ENCODE peak calls at places on chromosomes 7 and 10, in ten cellular contexts. U is A549, G is uterus, H is tibial nerve, D is right lobe of liver, Z is heart left ventricle, N is lower leg skin, Y is ovary, W is K562, K is body of pancreas. S is an unnamed sample.

GRCh38 chr10:23262928-23263327 is 70.8 kb downstream of the PTF1A start:
- DNase-seq in U (no peak), G (no peak), H (no peak), D (no peak), Z (no peak), N (no peak), Y (no peak), W (no peak), K (peak; percentile 56), S (no peak)

GRCh38 chr7:30238721-30239441 is 45.5 kb upstream of the ZNRF2 start:
- DNase-seq in U (peak; percentile 55), G (no peak), H (peak; percentile 35), D (peak; percentile 89), Z (peak; percentile 59), N (no peak), Y (no peak), W (no peak), K (peak; percentile 89), S (no peak)

GRCh38 chr7:105879782-105880181 is 3.4 kb upstream of the ATXN7L1 start:
- DNase-seq in U (no peak), G (no peak), H (no peak), D (no peak), Z (no peak), N (no peak), Y (no peak), W (no peak), K (no peak), S (no peak)

GRCh38 chr10:72259491-72260214 is 14.1 kb upstream of the DDIT4 start:
- DNase-seq in U (peak; percentile 84), G (no peak), H (no peak), D (peak; percentile 67), Z (peak; percentile 33), N (no peak), Y (no peak), W (no peak), K (peak; percentile 36), S (no peak)

GRCh38 chr7:111089822-111090426 is 1.0 kb upstream of the LRRN3 start:
- DNase-seq in U (peak; percentile 55), G (no peak), H (no peak), D (no peak), Z (no peak), N (no peak), Y (no peak), W (peak; percentile 71), K (no peak), S (no peak)

GRCh38 chr7:112509390-112509789 is 28.6 kb downstream of the LSMEM1 start:
- DNase-seq in U (no peak), G (no peak), H (no peak), D (no peak), Z (no peak), N (no peak), Y (no peak), W (no peak), K (no peak), S (no peak)

GRCh38 chr10:5538446-5538845 is 13.7 kb downstream of the CALML3 start:
- DNase-seq in U (no peak), G (no peak), H (no peak), D (no peak), Z (no peak), N (peak; percentile 79), Y (peak; percentile 6), W (no peak), K (no peak), S (peak; percentile 22)

GRCh38 chr7:38171558-38172403 is 6.3 kb upstream of the STARD3NL start:
- DNase-seq in U (no peak), G (no peak), H (no peak), D (no peak), Z (no peak), N (no peak), Y (no peak), W (no peak), K (no peak), S (no peak)

GRCh38 chr10:11527700-11528255 is 83.7 kb downstream of the USP6NL start:
- DNase-seq in U (no peak), G (no peak), H (no peak), D (no peak), Z (no peak), N (no peak), Y (no peak), W (no peak), K (no peak), S (no peak)

GRCh38 chr10:33254556-33255160 is 79.8 kb downstream of the NRP1 start:
- DNase-seq in U (no peak), G (no peak), H (no peak), D (no peak), Z (no peak), N (no peak), Y (no peak), W (no peak), K (no peak), S (no peak)

GRCh38 chr7:91945476-91945875 is 4.8 kb downstream of the AKAP9 start:
- DNase-seq in U (peak; percentile 74), G (no peak), H (no peak), D (no peak), Z (no peak), N (no peak), Y (no peak), W (no peak), K (peak; percentile 24), S (no peak)

GRCh38 chr10:89633484-89633883 is 11.6 kb downstream of the PANK1 start:
- DNase-seq in U (peak; percentile 24), G (no peak), H (no peak), D (no peak), Z (no peak), N (no peak), Y (no peak), W (no peak), K (no peak), S (no peak)

GRCh38 chr7:140031364-140031763 is 31.4 kb downstream of the PARP12 start:
- DNase-seq in U (no peak), G (no peak), H (no peak), D (no peak), Z (no peak), N (no peak), Y (no peak), W (no peak), K (no peak), S (no peak)

GRCh38 chr10:49280001-49280408 is 19.0 kb upstream of the C10orf71 start:
- DNase-seq in U (no peak), G (no peak), H (no peak), D (peak; percentile 28), Z (no peak), N (peak; percentile 78), Y (no peak), W (no peak), K (peak; percentile 45), S (no peak)

GRCh38 chr7:35889870-35890269 is 89.0 kb downstream of the SEPTIN7 start:
- DNase-seq in U (no peak), G (no peak), H (no peak), D (no peak), Z (no peak), N (no peak), Y (no peak), W (no peak), K (no peak), S (no peak)
- TF ChIP-seq CTCF in U (no peak), G (no peak), H (no peak), D (no peak), Z (no peak), N (no peak), Y (no peak), W (no peak), K (no peak), S (no peak)

GRCh38 chr10:97319671-97320479 is 804 bp downstream of the FRAT1 start:
- DNase-seq in U (peak; percentile 60), G (no peak), H (no peak), D (peak; percentile 84), Z (peak; percentile 58), N (peak; percentile 90), Y (peak; percentile 25), W (no peak), K (peak; percentile 73), S (peak; percentile 94)
- TF ChIP-seq POLR2A in U (no peak), G (no peak), H (no peak), D (peak; percentile 63), Z (no peak), N (no peak), Y (peak; percentile 22), W (no peak), K (peak; percentile 62), S (no peak)

DNA sequence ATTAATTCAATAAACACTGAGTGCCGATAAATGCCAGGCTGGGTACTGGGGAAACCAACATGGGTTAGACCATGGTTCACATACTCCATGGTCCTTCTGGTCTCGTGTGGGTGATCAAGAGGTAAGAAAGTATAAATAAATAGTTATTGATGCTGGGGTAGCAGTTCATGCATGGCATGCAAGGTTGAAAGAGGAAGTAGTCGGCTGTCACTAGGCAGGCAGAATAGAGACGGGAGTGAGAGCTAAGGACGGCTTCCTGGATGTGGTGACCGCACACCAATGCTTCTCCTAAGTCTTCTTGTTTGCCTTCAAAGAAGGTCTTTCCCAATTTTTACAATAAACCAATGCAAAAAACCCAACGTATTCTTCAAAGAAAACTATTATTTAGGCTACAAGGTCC is 208.6 kb downstream of the ADAM12 start:
- DNase-seq in U (no peak), G (no peak), H (no peak), D (no peak), Z (no peak), N (no peak), Y (no peak), W (no peak), K (no peak), S (no peak)
- TF ChIP-seq CTCF in U (no peak), G (no peak), H (no peak), D (no peak), Z (no peak), N (no peak), Y (no peak), W (no peak), K (no peak), S (no peak)

GRCh38 chr7:122302826-122303521 is 1.6 kb downstream of the FEZF1 start:
- DNase-seq in U (no peak), G (no peak), H (no peak), D (no peak), Z (no peak), N (no peak), Y (no peak), W (no peak), K (no peak), S (no peak)
- TF ChIP-seq POLR2A in U (no peak), G (no peak), H (no peak), D (no peak), Z (no peak), N (no peak), Y (no peak), W (no peak), K (no peak), S (no peak)

GRCh38 chr10:84665883-84666463 is 337.6 kb downstream of the CCSER2 start:
- DNase-seq in U (peak; percentile 20), G (no peak), H (no peak), D (peak; percentile 47), Z (no peak), N (no peak), Y (no peak), W (peak; percentile 71), K (no peak), S (no peak)
- TF ChIP-seq CTCF in U (peak; percentile 33), G (no peak), H (no peak), D (peak; percentile 38), Z (peak; percentile 9), N (no peak), Y (no peak), W (peak; percentile 84), K (peak; percentile 23), S (no peak)

S was measured in spleen.